ENCODE peak calls at places on chromosomes 12 and 14, in six cellular contexts. U is vagina, Q is stomach, D is upper lobe of right lung, W is HCT116, R is PC-9. S is an unnamed sample.

GRCh38 chr12:126667340-126667739 is 1599.6 kb upstream of the TMEM132C start:
- DNase-seq in U (no peak), Q (no peak), D (no peak), W (no peak), R (no peak), S (no peak)

GRCh38 chr12:108843187-108843586 is 14.2 kb downstream of the SSH1 start:
- DNase-seq in U (no peak), Q (no peak), D (no peak), W (no peak), R (no peak), S (no peak)

GRCh38 chr12:66915312-66915904 is 236.5 kb upstream of the GRIP1 start:
- DNase-seq in U (no peak), Q (no peak), D (no peak), W (no peak), R (no peak), S (no peak)

GRCh38 chr14:23704890-23705289 is 68.7 kb downstream of the DHRS2 start:
- DNase-seq in U (no peak), Q (no peak), D (no peak), W (peak; percentile 16), R (no peak), S (no peak)

GRCh38 chr12:127115468-127116035 is 1151.4 kb upstream of the TMEM132C start:
- DNase-seq in U (no peak), Q (no peak), D (no peak), W (no peak), R (peak; percentile 49), S (no peak)

GRCh38 chr12:89827592-89827991 is 119.0 kb upstream of the ATP2B1 start:
- DNase-seq in U (no peak), Q (no peak), D (no peak), W (no peak), R (no peak), S (no peak)

GRCh38 chr12:79266511-79267129 is 402.0 kb downstream of the SYT1 start:
- DNase-seq in U (no peak), Q (no peak), D (no peak), W (no peak), R (no peak), S (no peak)

GRCh38 chr14:90993792-90994191 is 66.6 kb downstream of the RPS6KA5 start:
- DNase-seq in U (no peak), Q (no peak), D (no peak), W (no peak), R (no peak), S (no peak)

GRCh38 chr12:93167841-93168492 is 209.8 kb upstream of the NUDT4 start:
- DNase-seq in U (no peak), Q (no peak), D (no peak), W (no peak), R (no peak), S (no peak)

GRCh38 chr12:80622271-80622670 is 85.2 kb upstream of the MYF6 start:
- DNase-seq in U (no peak), Q (no peak), D (no peak), W (no peak), R (no peak), S (no peak)

GRCh38 chr12:98838282-98838681 is 193.2 kb downstream of the APAF1 start:
- DNase-seq in U (no peak), Q (no peak), D (no peak), W (no peak), R (no peak), S (no peak)

GRCh38 chr14:74804219-74804825 is 41.2 kb downstream of the YLPM1 start:
- DNase-seq in U (no peak), Q (no peak), D (no peak), W (peak; percentile 33), R (peak; percentile 59), S (no peak)

GRCh38 chr12:66269142-66269541 is 33.2 kb upstream of the HELB start:
- DNase-seq in U (no peak), Q (no peak), D (no peak), W (no peak), R (no peak), S (no peak)

GRCh38 chr12:123094349-123095073 is 56.4 kb downstream of the PITPNM2 start:
- DNase-seq in U (no peak), Q (peak; percentile 34), D (no peak), W (peak; percentile 49), R (peak; percentile 92), S (no peak)

GRCh38 chr12:10705655-10706054 is 17.5 kb downstream of the YBX3 start:
- DNase-seq in U (no peak), Q (no peak), D (no peak), W (no peak), R (no peak), S (no peak)

GRCh38 chr12:72236071-72236705 is 36.0 kb upstream of the TRHDE start:
- DNase-seq in U (no peak), Q (no peak), D (no peak), W (no peak), R (no peak), S (no peak)

GRCh38 chr14:37946819-37947218 is 260.9 kb upstream of the SSTR1 start:
- DNase-seq in U (no peak), Q (no peak), D (no peak), W (no peak), R (no peak), S (no peak)

GRCh38 chr12:67925077-67925476 is 64.2 kb upstream of the IFNG-AS1 start:
- DNase-seq in U (no peak), Q (peak; percentile 32), D (no peak), W (no peak), R (peak; percentile 78), S (no peak)

GRCh38 chr12:6871052-6871957 is 1.8 kb downstream of the SPSB2 start:
- DNase-seq in U (no peak), Q (peak; percentile 45), D (peak; percentile 84), W (peak; percentile 56), R (peak; percentile 79), S (peak; percentile 86)

GRCh38 chr14:79044894-79045624 is 874.9 kb downstream of the NRXN3 start:
- DNase-seq in U (no peak), Q (no peak), D (no peak), W (no peak), R (peak; percentile 60), S (no peak)

GRCh38 chr12:59938190-59938962 is 342.5 kb downstream of the SLC16A7 start:
- DNase-seq in U (no peak), Q (no peak), D (no peak), W (no peak), R (no peak), S (no peak)

GRCh38 chr14:57714487-57714899 is 151.4 kb downstream of the SLC35F4 start:
- DNase-seq in U (no peak), Q (no peak), D (no peak), W (no peak), R (no peak), S (no peak)

GRCh38 chr12:1059162-1059561 is 68.1 kb downstream of the ERC1 start:
- DNase-seq in U (no peak), Q (no peak), D (no peak), W (no peak), R (no peak), S (no peak)

GRCh38 chr14:89507521-89507920 is 90.5 kb upstream of the FOXN3 start:
- DNase-seq in U (no peak), Q (no peak), D (no peak), W (peak; percentile 75), R (peak; percentile 54), S (no peak)

GRCh38 chr12:71731439-71732356 is 23.0 kb upstream of the RAB21 start:
- DNase-seq in U (no peak), Q (no peak), D (no peak), W (no peak), R (no peak), S (no peak)

GRCh38 chr12:24014853-24015590 is 65.6 kb upstream of the SOX5 start:
- DNase-seq in U (no peak), Q (no peak), D (no peak), W (no peak), R (no peak), S (no peak)

GRCh38 chr12:69514111-69514510 is 43.9 kb downstream of the FRS2 start:
- DNase-seq in U (no peak), Q (no peak), D (no peak), W (no peak), R (no peak), S (no peak)

GRCh38 chr12:95763809-95764253 is 26.7 kb downstream of the NTN4 start:
- DNase-seq in U (no peak), Q (no peak), D (no peak), W (peak; percentile 52), R (peak; percentile 83), S (no peak)

GRCh38 chr14:21924479-21924878 is 250.9 kb upstream of the OR4E1 start:
- DNase-seq in U (no peak), Q (no peak), D (no peak), W (no peak), R (no peak), S (no peak)

GRCh38 chr14:34713681-34714319 is 593 bp downstream of the CFL2 start:
- DNase-seq in U (no peak), Q (peak; percentile 27), D (peak; percentile 72), W (no peak), R (peak; percentile 76), S (peak; percentile 53)

GRCh38 chr12:12823811-12824210 is 10.7 kb downstream of the DDX47 start:
- DNase-seq in U (no peak), Q (no peak), D (no peak), W (no peak), R (peak; percentile 51), S (no peak)

GRCh38 chr14:54175298-54175942 is 218.8 kb upstream of the BMP4 start:
- DNase-seq in U (no peak), Q (peak; percentile 74), D (no peak), W (peak; percentile 78), R (peak; percentile 37), S (no peak)

GRCh38 chr12:101925352-101925751 is 48.0 kb downstream of the DRAM1 start:
- DNase-seq in U (no peak), Q (peak; percentile 39), D (no peak), W (no peak), R (peak; percentile 48), S (peak; percentile 78)

GRCh38 chr14:64680675-64681060 is 23.6 kb upstream of the PLEKHG3 start:
- DNase-seq in U (no peak), Q (no peak), D (no peak), W (no peak), R (no peak), S (no peak)
- TF ChIP-seq CTCF in U (no peak), Q (no peak), D (no peak), W (no peak), R (no peak), S (no peak)

GRCh38 chr12:27024291-27024690 is 1.9 kb downstream of the MED21 start:
- DNase-seq in U (no peak), Q (no peak), D (no peak), W (no peak), R (no peak), S (no peak)

GRCh38 chr12:27020761-27021160 is 1.6 kb upstream of the MED21 start:
- DNase-seq in U (no peak), Q (no peak), D (no peak), W (no peak), R (no peak), S (no peak)

GRCh38 chr12:27025116-27025515 is 2.8 kb downstream of the MED21 start:
- DNase-seq in U (no peak), Q (no peak), D (no peak), W (no peak), R (no peak), S (no peak)
- TF ChIP-seq CTCF in U (no peak), Q (no peak), D (no peak), W (no peak), R (no peak), S (no peak)

GRCh38 chr14:36070056-36071043 is 106.2 kb downstream of the PTCSC3 start:
- DNase-seq in U (no peak), Q (peak; percentile 75), D (peak; percentile 84), W (peak; percentile 55), R (peak; percentile 54), S (peak; percentile 66)
- TF ChIP-seq CTCF in U (no peak), Q (peak; percentile 24), D (peak; percentile 62), W (peak; percentile 96), R (peak; percentile 63), S (peak; percentile 50)

GRCh38 chr14:102878970-102879460 is 43.4 kb upstream of the AMN start:
- DNase-seq in U (no peak), Q (no peak), D (no peak), W (no peak), R (peak; percentile 52), S (peak; percentile 45)
- TF ChIP-seq CTCF in U (no peak), Q (no peak), D (no peak), W (no peak), R (peak; percentile 23), S (no peak)